ENCODE peak calls at places on chromosomes 2 and 18, in nine cellular contexts. Q, O, L, Y, P, M, B, G and X are unnamed samples.

GRCh38 chr2:99066602-99067001 is 74.9 kb upstream of the C2orf15 start:
- DNase-seq in L (peak), O (peak), M (peak), Y (peak), G (no peak), B (peak), P (no peak), Q (peak), X (peak)

GRCh38 chr2:70115646-70116442 is 28.6 kb downstream of the PCBP1 start:
- DNase-seq in P (no peak), L (no peak), M (no peak), B (peak), Y (no peak), Q (peak), G (no peak), O (no peak), X (peak)

GRCh38 chr2:207472343-207473202 is 57.2 kb upstream of the CREB1 start:
- DNase-seq in M (no peak), L (no peak), Q (no peak), B (no peak), Y (no peak), G (no peak), P (no peak), O (no peak), X (no peak)

GRCh38 chr18:32021756-32022564 is 3.3 kb downstream of the RNF125 start:
- DNase-seq in G (no peak), Y (no peak), B (no peak), O (no peak), P (no peak), M (no peak), L (no peak), Q (no peak), X (no peak)

GRCh38 chr2:146927080-146927714 is 917.6 kb upstream of the ACVR2A start:
- DNase-seq in P (no peak), B (peak), O (peak), L (peak), M (no peak), Y (no peak), G (no peak), Q (peak), X (no peak)

GRCh38 chr2:10868465-10869314 is 43.0 kb upstream of the KCNF1 start:
- DNase-seq in G (no peak), O (peak), M (no peak), P (no peak), Y (no peak), L (no peak), Q (no peak), B (peak), X (no peak)

GRCh38 chr18:36849288-36850011 is 20.5 kb downstream of the KIAA1328 start:
- DNase-seq in O (no peak), Q (no peak), Y (no peak), M (no peak), L (no peak), G (no peak), B (no peak), P (no peak), X (no peak)

GRCh38 chr2:233346930-233347329 is 7.4 kb upstream of the DGKD start:
- DNase-seq in M (no peak), B (no peak), P (no peak), O (no peak), Q (no peak), G (no peak), L (no peak), Y (no peak), X (no peak)

GRCh38 chr2:158297606-158298005 is 158.9 kb downstream of the CCDC148 start:
- DNase-seq in Q (no peak), P (no peak), O (no peak), L (no peak), Y (no peak), B (peak), M (no peak), G (no peak), X (no peak)

GRCh38 chr2:73290049-73290839 is 3.1 kb downstream of the EGR4 start:
- DNase-seq in P (peak), B (no peak), G (no peak), M (peak), L (peak), O (peak), Y (peak), Q (peak), X (peak)

GRCh38 chr2:112137516-112138142 is 556 bp upstream of the FBLN7 start:
- DNase-seq in Q (peak), G (no peak), Y (no peak), O (no peak), M (peak), B (peak), P (no peak), L (no peak), X (no peak)

GRCh38 chr2:144170172-144170571 is 349.7 kb downstream of the ZEB2 start:
- DNase-seq in B (no peak), O (no peak), M (no peak), P (no peak), Q (no peak), G (no peak), L (no peak), Y (no peak), X (no peak)

GRCh38 chr2:236988690-236989639 is 96.7 kb upstream of the COPS8 start:
- DNase-seq in G (no peak), L (no peak), Y (no peak), O (no peak), B (no peak), M (no peak), P (no peak), Q (no peak), X (no peak)

GRCh38 chr2:60350791-60351190 is 202.7 kb downstream of the BCL11A start:
- DNase-seq in Y (no peak), L (no peak), Q (no peak), P (no peak), M (no peak), G (no peak), O (no peak), B (no peak), X (no peak)

GRCh38 chr2:199460101-199460671 is 2.4 kb upstream of the SATB2 start:
- DNase-seq in L (peak), Q (peak), G (no peak), O (no peak), P (no peak), Y (no peak), B (peak), M (no peak), X (no peak)

GRCh38 chr2:138121769-138122661 is 157.7 kb downstream of the HNMT start:
- DNase-seq in O (no peak), P (no peak), Y (no peak), G (no peak), M (no peak), Q (no peak), B (no peak), L (peak), X (peak)

GRCh38 chr2:240815761-240816583 is 4.0 kb downstream of the KIF1A start:
- DNase-seq in O (no peak), Q (no peak), B (no peak), Y (no peak), P (no peak), L (no peak), G (no peak), M (no peak), X (no peak)

GRCh38 chr2:33062665-33063249 is 116.0 kb downstream of the LTBP1 start:
- DNase-seq in B (no peak), G (no peak), Q (no peak), Y (no peak), L (no peak), O (no peak), M (no peak), P (no peak), X (peak)

GRCh38 chr2:84492571-84492970 is 23.7 kb upstream of the DNAH6 start:
- DNase-seq in B (no peak), P (no peak), M (no peak), L (no peak), O (no peak), Q (no peak), G (no peak), Y (no peak), X (no peak)

GRCh38 chr2:9803023-9803805 is 40.1 kb upstream of the TAF1B start:
- DNase-seq in B (peak), M (no peak), O (no peak), Y (no peak), G (no peak), Q (no peak), P (no peak), L (no peak), X (no peak)

GRCh38 chr2:127400897-127401756 is 13.4 kb upstream of the MAP3K2 start:
- DNase-seq in M (no peak), L (no peak), Q (no peak), Y (no peak), O (no peak), B (peak), G (no peak), P (no peak), X (no peak)

GRCh38 chr2:58594175-58594574 is 353.1 kb upstream of the FANCL start:
- DNase-seq in P (no peak), G (no peak), B (peak), Q (no peak), Y (peak), O (peak), M (no peak), L (peak), X (peak)